ENCODE peak calls at places on chromosome 19, in six cellular contexts. B is PC-9, C is K562, J is uterus, E is heart left ventricle, O is neural progenitor cell. Q is an unnamed sample. For H3K4me1, the result is how much of the 10 kb centered on the place peaks cover.

GRCh38 chr19:48638831-48639381 is 1.7 kb upstream of the DBP start:
- DNase-seq in C (peak), O (no peak), B (no peak), J (peak), E (no peak), Q (no peak)

GRCh38 chr19:13841339-13842293 is 35.3 kb upstream of the NANOS3 start:
- DNase-seq in O (no peak), C (no peak), J (no peak), B (no peak), E (peak), Q (peak)

GRCh38 chr19:34825212-34825611 is 52.2 kb upstream of the ZNF599 start:
- DNase-seq in E (no peak), O (no peak), J (no peak), B (no peak), C (no peak), Q (no peak)

GRCh38 chr19:1473056-1473400 is 6.0 kb downstream of the C19orf25 start:
- DNase-seq in C (no peak), B (no peak), O (no peak), E (no peak), J (no peak), Q (peak)

GRCh38 chr19:7933828-7934725 is 8.1 kb upstream of the CTXN1 start:
- DNase-seq in E (no peak), B (no peak), C (no peak), J (peak), O (no peak), Q (peak)

GRCh38 chr19:15015946-15016542 is 33.2 kb upstream of the CASP14 start:
- DNase-seq in B (peak), E (no peak), J (no peak), C (peak), O (peak), Q (no peak)

GRCh38 chr19:51572908-51573307 is 1.8 kb downstream of the ZNF175 start:
- DNase-seq in E (no peak), B (no peak), O (no peak), J (no peak), C (no peak), Q (no peak)

GRCh38 chr19:42366676-42367075 is 23.4 kb downstream of the CNFN start:
- DNase-seq in O (no peak), C (no peak), E (peak), J (no peak), B (no peak), Q (no peak)

GRCh38 chr19:39846678-39847486 is 703 bp upstream of the FBL start:
- DNase-seq in O (peak), B (no peak), C (peak), J (no peak), E (no peak), Q (no peak)

GRCh38 chr19:57053401-57053800 is 66.4 kb upstream of the USP29 start:
- DNase-seq in O (no peak), E (no peak), C (no peak), J (no peak), B (no peak), Q (no peak)

GRCh38 chr19:45403781-45404556 is 900 bp downstream of the PPP1R13L start:
- DNase-seq in J (no peak), B (peak), C (peak), O (peak), E (peak), Q (no peak)

GRCh38 chr19:2294377-2295335 is 12.7 kb upstream of the PEAK3 start:
- DNase-seq in C (no peak), E (no peak), B (no peak), J (peak), O (no peak), Q (no peak)

GRCh38 chr19:2503521-2504109 is 27.7 kb downstream of the GADD45B start:
- DNase-seq in B (peak), C (peak), E (no peak), O (no peak), J (no peak), Q (no peak)

GRCh38 chr19:49932731-49933131 is 3.4 kb upstream of the NUP62 start:
- DNase-seq in E (no peak), B (no peak), J (no peak), O (no peak), C (no peak), Q (no peak)

GRCh38 chr19:52992109-52993004 is 21.4 kb upstream of the ERVV-1 start:
- DNase-seq in B (no peak), J (peak), E (peak), O (peak), C (peak), Q (no peak)

GRCh38 chr19:18969953-18970659 is 29.1 kb upstream of the HOMER3 start:
- DNase-seq in B (no peak), O (no peak), E (no peak), C (no peak), J (no peak), Q (no peak)

GRCh38 chr19:57914517-57914916 is 1.9 kb downstream of the ZNF417 start:
- DNase-seq in B (no peak), O (no peak), J (no peak), C (no peak), E (no peak), Q (no peak)

GRCh38 chr19:5170329-5170745 is 170.3 kb downstream of the PTPRS start:
- DNase-seq in J (no peak), E (no peak), O (no peak), B (no peak), C (peak), Q (no peak)

GRCh38 chr19:4660181-4660791 is 9.9 kb downstream of the MYDGF start:
- DNase-seq in O (peak), E (no peak), B (peak), J (no peak), C (peak), Q (no peak)

GRCh38 chr19:46256855-46257254 is 27.3 kb downstream of the IGFL1 start:
- DNase-seq in E (no peak), C (no peak), J (no peak), O (no peak), B (no peak), Q (no peak)

GRCh38 chr19:42528354-42529247 is at the start of gene CEACAM1:
- DNase-seq in J (peak), B (peak), E (peak), O (no peak), C (peak), Q (peak)

GRCh38 chr19:17784201-17785008 is 10.5 kb upstream of the B3GNT3 start:
- DNase-seq in C (peak), E (peak), B (peak), J (peak), O (peak), Q (no peak)

GRCh38 chr19:3784607-3785463 is 1.3 kb downstream of the MATK start:
- DNase-seq in B (no peak), O (peak), C (no peak), J (no peak), E (no peak), Q (no peak)

GRCh38 chr19:49103331-49104085 is 10.7 kb upstream of the LIN7B start:
- DNase-seq in B (no peak), O (no peak), J (no peak), C (no peak), E (no peak), Q (no peak)

GRCh38 chr19:31546561-31546960 is 197.3 kb upstream of the TSHZ3 start:
- DNase-seq in O (no peak), C (no peak), E (no peak), J (no peak), B (no peak), Q (no peak)

GRCh38 chr19:15304140-15304705 is 28.1 kb downstream of the BRD4 start:
- DNase-seq in E (peak), O (no peak), C (no peak), B (no peak), J (no peak), Q (no peak)

GRCh38 chr19:17737690-17738153 is 13.6 kb upstream of the FCHO1 start:
- DNase-seq in E (no peak), B (no peak), J (no peak), C (no peak), O (no peak), Q (no peak)

GRCh38 chr19:45442927-45443461 is 19.3 kb upstream of the ERCC1 start:
- DNase-seq in O (peak), C (peak), B (peak), E (peak), J (peak), Q (peak)

GRCh38 chr19:2064788-2065524 is 13.9 kb upstream of the MKNK2 start:
- DNase-seq in J (no peak), B (no peak), C (no peak), E (peak), O (no peak), Q (peak)

GRCh38 chr19:14758816-14759215 is 19.5 kb downstream of the ADGRE2 start:
- DNase-seq in E (no peak), B (no peak), C (no peak), O (peak), J (no peak), Q (no peak)

GRCh38 chr19:3464797-3465235 is 15.5 kb downstream of the SMIM24 start:
- DNase-seq in C (no peak), B (no peak), O (peak), E (no peak), J (no peak), Q (no peak)

GRCh38 chr19:35715981-35716734 is 1.6 kb upstream of the KMT2B start:
- DNase-seq in C (peak), J (peak), O (peak), E (peak), B (no peak), Q (peak)

GRCh38 chr19:5155586-5156210 is 184.9 kb downstream of the PTPRS start:
- DNase-seq in B (no peak), E (no peak), C (no peak), J (peak), O (no peak), Q (no peak)

GRCh38 chr19:13732337-13732736 is 32.0 kb upstream of the MRI1 start:
- DNase-seq in O (no peak), E (no peak), C (no peak), B (no peak), J (no peak), Q (no peak)

GRCh38 chr19:37855098-37855497 is 51.3 kb downstream of the WDR87 start:
- DNase-seq in O (no peak), J (no peak), B (no peak), E (peak), C (no peak), Q (no peak)

DNA sequence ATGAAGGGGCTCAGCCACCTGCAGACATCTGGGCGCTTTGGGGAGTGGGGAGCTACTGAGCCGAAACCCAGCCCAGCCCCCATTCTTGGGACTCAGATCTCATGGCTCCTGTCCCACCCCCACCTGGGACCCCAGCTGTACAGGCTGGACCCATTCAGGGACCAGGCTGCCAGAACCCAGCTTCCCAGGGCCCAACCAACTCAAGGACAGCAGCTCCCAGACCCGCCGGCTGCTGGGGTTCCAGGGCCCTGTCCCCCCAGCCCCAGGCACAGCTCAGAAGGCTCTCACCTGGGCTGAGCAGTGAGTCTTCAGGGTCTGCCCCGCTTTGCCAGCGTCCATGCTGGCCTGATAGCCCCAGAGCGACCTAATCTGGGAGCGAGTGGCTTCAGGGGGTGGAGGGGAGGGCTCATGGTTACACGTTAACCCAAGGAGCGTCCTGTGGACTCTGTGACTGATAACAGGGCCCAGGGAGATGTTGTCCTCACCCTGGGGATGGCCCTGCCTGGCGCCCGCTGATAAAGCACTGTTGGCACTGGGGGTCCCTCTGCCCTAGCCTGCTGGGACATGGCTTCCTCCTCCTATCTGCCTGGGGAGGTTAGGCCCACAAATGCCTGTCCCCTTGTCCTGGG is at the start of gene TMEM86B:
- DNase-seq in B (no peak), O (no peak), C (no peak), J (no peak), E (no peak), Q (no peak)
- H3K4me1 ChIP-seq in B (under half), O (under half), C (under half), J (under half), E (under half), Q (under half)

GRCh38 chr19:16373079-16373478 is 48.5 kb downstream of the KLF2 start:
- DNase-seq in O (no peak), E (no peak), C (no peak), B (no peak), J (no peak), Q (no peak)
- H3K27ac ChIP-seq in O (no peak), E (no peak), C (no peak), B (no peak), J (peak), Q (peak)

GRCh38 chr19:43749152-43749551 is 5.6 kb downstream of the SMG9 start:
- DNase-seq in O (no peak), E (no peak), J (no peak), B (no peak), C (no peak), Q (no peak)
- H3K4me1 ChIP-seq in O (under half), E (under half), J (under half), B (under half), C (under half), Q (under half)

GRCh38 chr19:29631450-29631849 is 25.4 kb downstream of the POP4 start:
- DNase-seq in O (no peak), C (no peak), B (no peak), E (no peak), J (no peak), Q (no peak)

GRCh38 chr19:29630661-29631060 is 24.6 kb downstream of the POP4 start:
- DNase-seq in J (no peak), C (no peak), B (no peak), E (no peak), O (no peak), Q (no peak)

GRCh38 chr19:29629836-29630534 is 23.9 kb downstream of the POP4 start:
- DNase-seq in C (no peak), B (no peak), E (no peak), O (no peak), J (no peak), Q (no peak)

GRCh38 chr19:29626386-29626785 is 20.3 kb downstream of the POP4 start:
- DNase-seq in J (no peak), B (no peak), C (no peak), E (no peak), O (no peak), Q (no peak)

GRCh38 chr19:29628661-29629385 is 22.7 kb downstream of the POP4 start:
- DNase-seq in J (no peak), B (no peak), E (no peak), O (no peak), C (no peak), Q (no peak)
- H3K27ac ChIP-seq in J (no peak), B (no peak), E (no peak), O (no peak), C (no peak), Q (no peak)

GRCh38 chr19:11018743-11019142 is 57.9 kb downstream of the SMARCA4 start:
- DNase-seq in B (peak), J (no peak), E (no peak), O (no peak), C (no peak), Q (no peak)

GRCh38 chr19:11019824-11020223 is 59.0 kb downstream of the SMARCA4 start:
- DNase-seq in B (no peak), O (no peak), E (peak), C (no peak), J (no peak), Q (no peak)

GRCh38 chr19:11020423-11020822 is 59.6 kb downstream of the SMARCA4 start:
- DNase-seq in E (no peak), C (no peak), B (no peak), O (no peak), J (no peak), Q (no peak)

GRCh38 chr19:11018179-11018578 is 57.3 kb downstream of the SMARCA4 start:
- DNase-seq in E (no peak), J (peak), C (peak), O (no peak), B (peak), Q (no peak)

DNA sequence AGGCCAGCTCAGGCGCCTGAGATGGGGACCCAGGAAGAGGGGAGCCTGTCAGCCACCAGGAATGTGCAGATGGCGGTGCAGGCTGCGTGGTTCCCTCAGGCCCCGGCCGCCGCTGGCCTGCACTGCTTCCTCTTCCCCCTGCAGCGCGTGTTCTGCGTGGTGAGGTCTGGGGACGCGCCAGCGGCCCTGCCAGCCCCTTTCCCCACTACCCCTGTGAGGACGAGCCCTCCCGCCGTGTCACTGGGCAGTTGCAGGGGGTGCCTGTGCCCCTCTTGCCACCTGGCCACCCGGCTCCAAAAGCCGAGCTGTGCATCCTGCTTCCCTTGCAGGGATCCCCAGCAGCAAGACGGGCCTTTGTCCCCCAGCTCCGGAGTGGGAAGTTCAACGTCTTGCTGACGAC is 58.4 kb downstream of the SMARCA4 start:
- DNase-seq in J (no peak), E (no peak), C (no peak), O (no peak), B (no peak), Q (no peak)
- H3K4me1 ChIP-seq in J (under half), E (under half), C (under half), O (under half), B (under half), Q (under half)